ENCODE peak calls at places on chromosomes 13 and 19, in four cellular contexts. E is WTC11, J is K562, V is HepG2. G is an unnamed sample.

GRCh38 chr19:17777840-17778620 is 16.9 kb upstream of the B3GNT3 start:
- DNase-seq in V (peak; percentile 40), J (peak; percentile 93), E (peak; percentile 96), G (no peak)

GRCh38 chr19:38817081-38817480 is 4.3 kb upstream of the LGALS4 start:
- DNase-seq in E (no peak), J (no peak), V (no peak), G (no peak)

GRCh38 chr13:28918030-28918429 is 97.9 kb downstream of the MTUS2 start:
- DNase-seq in J (no peak), E (no peak), V (no peak), G (no peak)

GRCh38 chr13:42894765-42895181 is 97.3 kb downstream of the EPSTI1 start:
- DNase-seq in V (no peak), E (no peak), J (no peak), G (no peak)

GRCh38 chr19:42088471-42089190 is 12.7 kb downstream of the ZNF574 start:
- DNase-seq in J (no peak), E (no peak), V (no peak), G (no peak)

GRCh38 chr19:16607819-16608218 is 20.2 kb downstream of the MED26 start:
- DNase-seq in J (no peak), E (no peak), V (no peak), G (no peak)

GRCh38 chr19:19580417-19580816 is 38.1 kb downstream of the PBX4 start:
- DNase-seq in V (no peak), J (no peak), E (no peak), G (no peak)

GRCh38 chr13:112417079-112417478 is 40.9 kb downstream of the SPACA7 start:
- DNase-seq in V (no peak), E (no peak), J (no peak), G (no peak)

GRCh38 chr13:90534617-90535340 is 812.7 kb upstream of the MIR17HG start:
- DNase-seq in V (no peak), J (no peak), E (no peak), G (no peak)

GRCh38 chr13:34137200-34137599 is 319.3 kb downstream of the RFC3 start:
- DNase-seq in E (no peak), V (no peak), J (no peak), G (no peak)
- TF ChIP-seq CBFB in E (no peak), V (no peak), J (no peak), G (no peak)

GRCh38 chr19:8004723-8005513 is 523 bp downstream of the ELAVL1 start:
- DNase-seq in V (no peak), E (no peak), J (peak; percentile 38), G (no peak)
- TF ChIP-seq CBFB in V (no peak), E (no peak), J (no peak), G (no peak)

DNA sequence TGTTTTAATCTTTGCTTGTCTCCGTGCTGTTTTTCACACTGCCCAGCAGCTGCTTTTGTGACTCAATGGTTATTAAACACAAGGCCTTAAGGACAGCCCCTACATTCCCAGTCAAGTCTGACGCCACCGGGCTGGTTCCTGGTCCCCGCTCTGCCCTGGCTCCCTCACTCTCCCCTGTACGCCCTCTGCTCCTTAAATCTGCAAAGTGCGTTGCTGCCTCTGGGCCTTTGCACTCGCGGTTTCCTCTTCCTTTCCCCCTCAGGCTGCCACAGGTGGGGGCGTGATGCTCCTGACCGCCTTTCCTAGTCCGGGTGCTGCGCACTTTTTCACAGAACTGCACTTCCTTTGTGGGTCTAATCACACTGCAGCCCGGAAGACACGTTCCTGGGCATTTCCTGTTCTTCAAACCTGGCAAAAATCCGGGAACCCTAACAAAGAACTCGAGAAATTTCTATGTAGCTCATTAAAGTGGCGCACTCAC is 25.6 kb downstream of the NOSIP start:
- DNase-seq in J (no peak), V (no peak), E (no peak), G (no peak)
- TF ChIP-seq CBFB in J (no peak), V (no peak), E (no peak), G (no peak)

GRCh38 chr13:75550159-75550567 is 572 bp downstream of the UCHL3 start:
- DNase-seq in J (peak; percentile 74), V (peak; percentile 52), E (no peak), G (no peak)

GRCh38 chr13:75558130-75558840 is 8.7 kb downstream of the UCHL3 start:
- DNase-seq in V (no peak), J (no peak), E (no peak), G (no peak)

GRCh38 chr13:75556961-75557360 is 7.4 kb downstream of the UCHL3 start:
- DNase-seq in V (no peak), J (no peak), E (no peak), G (no peak)

GRCh38 chr13:75555836-75556235 is 6.2 kb downstream of the UCHL3 start:
- DNase-seq in V (no peak), E (no peak), J (peak; percentile 19), G (no peak)

GRCh38 chr13:75554981-75555380 is 5.4 kb downstream of the UCHL3 start:
- DNase-seq in V (no peak), J (no peak), E (no peak), G (no peak)
- TF ChIP-seq CBFB in V (no peak), J (no peak), E (no peak), G (no peak)

DNA sequence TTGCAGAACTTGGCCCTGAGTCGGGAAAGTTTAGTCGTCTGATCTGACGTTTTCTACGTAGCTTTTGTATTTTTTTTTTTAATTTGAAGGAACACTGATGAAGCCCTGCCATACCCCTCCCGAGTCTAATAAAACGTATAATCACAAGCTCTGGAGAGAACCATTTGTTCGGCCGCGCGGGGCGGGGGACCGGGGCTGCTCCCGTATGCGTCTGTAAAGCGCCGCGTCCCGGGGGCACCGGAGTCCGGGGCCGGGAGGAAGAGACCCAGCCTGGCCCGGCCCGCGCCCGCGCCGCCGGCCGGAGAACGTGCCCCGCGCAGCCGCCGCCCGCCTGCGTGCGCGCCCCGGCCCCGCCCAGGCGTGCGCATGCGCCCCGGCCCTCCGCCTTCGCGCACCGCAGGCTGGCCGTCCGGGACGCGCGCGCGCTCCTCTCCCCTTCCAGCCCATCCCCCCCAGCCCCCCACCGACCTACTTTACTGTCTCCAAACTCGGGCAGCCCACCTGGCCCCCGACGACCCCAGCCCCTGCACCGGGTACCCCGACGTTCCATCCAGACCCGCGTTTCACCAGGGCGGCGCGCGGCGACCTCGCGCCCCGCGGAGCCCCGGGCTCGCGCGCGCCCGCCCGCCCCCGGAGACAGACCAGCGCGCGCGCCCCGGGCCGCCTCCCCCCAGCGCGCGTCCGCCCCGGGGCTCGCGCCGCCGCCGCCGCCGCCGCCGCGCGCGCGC is 780 bp upstream of the USF2 start:
- DNase-seq in E (peak; percentile 67), V (no peak), J (peak; percentile 80), G (no peak)
- TF ChIP-seq CBFB in E (no peak), V (peak; percentile 3), J (no peak), G (no peak)

GRCh38 chr19:14407889-14408640 is 11.1 kb downstream of the DDX39A start:
- DNase-seq in V (peak; percentile 13), J (no peak), E (no peak), G (no peak)

GRCh38 chr19:14406645-14407331 is 12.4 kb downstream of the DDX39A start:
- DNase-seq in V (no peak), J (no peak), E (no peak), G (no peak)

GRCh38 chr19:14404322-14404721 is 14.8 kb downstream of the DDX39A start:
- DNase-seq in V (no peak), E (no peak), J (no peak), G (no peak)

GRCh38 chr19:14405380-14405757 is 13.8 kb downstream of the DDX39A start:
- DNase-seq in J (no peak), E (peak; percentile 51), V (no peak), G (no peak)

GRCh38 chr19:14405758-14406644 is 13.1 kb downstream of the DDX39A start:
- DNase-seq in V (peak; percentile 81), E (peak; percentile 100), J (peak; percentile 96), G (peak; percentile 48)
- TF ChIP-seq CBFB in V (peak; percentile 49), E (peak; percentile 32), J (no peak), G (no peak)

GRCh38 chr13:36850790-36851438 is 31.9 kb downstream of the RFXAP start:
- DNase-seq in J (peak; percentile 22), E (peak; percentile 74), V (peak; percentile 23), G (no peak)
- TF ChIP-seq CBFB in J (no peak), E (no peak), V (no peak), G (no peak)

GRCh38 chr13:102441085-102441484 is 39.2 kb upstream of the FGF14 start:
- DNase-seq in J (no peak), V (no peak), E (no peak), G (no peak)
- TF ChIP-seq CBFB in J (no peak), V (no peak), E (no peak), G (no peak)

GRCh38 chr13:107881362-107881761 is 334.0 kb downstream of the LIG4 start:
- DNase-seq in J (no peak), E (no peak), V (no peak), G (no peak)
- TF ChIP-seq CBFB in J (no peak), E (no peak), V (no peak), G (no peak)

DNA sequence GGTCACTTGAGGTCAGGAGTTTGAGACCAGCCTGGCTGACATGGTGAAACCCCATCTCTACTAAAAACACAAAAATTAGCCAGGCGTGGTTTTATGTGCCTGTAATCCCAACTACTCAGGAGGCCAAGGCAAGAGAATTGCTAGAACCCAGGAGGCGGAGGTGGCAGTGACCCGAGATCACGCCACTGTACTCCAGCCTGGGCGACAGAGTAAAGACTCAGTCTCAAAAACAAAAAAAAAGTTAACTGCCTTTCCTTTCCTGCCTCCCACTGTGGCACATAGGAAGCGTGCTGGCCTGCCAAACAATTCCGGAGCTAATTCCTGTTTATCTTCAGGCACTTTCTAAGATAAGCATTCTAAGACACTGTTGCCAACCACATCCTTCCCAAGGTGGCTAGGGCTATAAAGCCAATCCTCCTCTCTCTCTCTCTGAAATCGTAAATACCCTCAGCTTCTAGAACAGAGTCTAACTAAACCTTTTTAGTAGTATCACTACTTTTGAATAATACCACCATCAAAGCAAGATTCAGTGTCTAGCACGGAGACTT is 21.6 kb downstream of the SLC25A30 start:
- DNase-seq in J (no peak), E (no peak), V (no peak), G (no peak)
- TF ChIP-seq CBFB in J (no peak), E (no peak), V (no peak), G (no peak)

G was measured in GM12878.